ENCODE peak calls at places on chromosomes 4 and X, in four cellular contexts. M is tibial nerve, O is lower lobe of right lung, T is mesendoderm. P is an unnamed sample.

GRCh38 chr4:173489514-173489913 is 40.5 kb downstream of the HAND2 start:
- DNase-seq in M (no peak), O (no peak), T (no peak), P (no peak)

GRCh38 chr4:85762204-85762884 is 287.4 kb downstream of the ARHGAP24 start:
- DNase-seq in M (no peak), O (no peak), T (no peak), P (no peak)

GRCh38 chr4:1793940-1794808 is 1.1 kb downstream of the FGFR3 start:
- DNase-seq in M (no peak), O (no peak), T (peak; percentile 57), P (no peak)

GRCh38 chr4:108772402-108772801 is 9.5 kb upstream of the ETNPPL start:
- DNase-seq in M (no peak), O (no peak), T (no peak), P (no peak)

GRCh38 chr4:186761281-186761897 is 37.7 kb upstream of the FAT1 start:
- DNase-seq in M (no peak), O (no peak), T (no peak), P (no peak)

GRCh38 chr4:55545681-55546632 is 752 bp downstream of the CLOCK start:
- DNase-seq in M (peak; percentile 56), O (peak; percentile 88), T (peak; percentile 74), P (peak; percentile 84)

GRCh38 chr4:1726146-1726934 is 5.0 kb downstream of the TACC3 start:
- DNase-seq in M (peak; percentile 94), O (peak; percentile 92), T (peak; percentile 91), P (peak; percentile 93)

GRCh38 chrX:130285710-130286109 is 17.0 kb upstream of the ZNF280C start:
- DNase-seq in M (no peak), O (no peak), T (no peak), P (no peak)

GRCh38 chr4:171186700-171187099 is 626.5 kb upstream of the GALNTL6 start:
- DNase-seq in M (no peak), O (no peak), T (peak; percentile 29), P (no peak)

GRCh38 chrX:151773434-151773833 is 38.9 kb downstream of the CNGA2 start:
- DNase-seq in M (no peak), O (no peak), T (peak; percentile 7), P (no peak)

GRCh38 chr4:148441624-148441985 is 609 bp downstream of the NR3C2 start:
- DNase-seq in M (no peak), O (no peak), T (no peak), P (no peak)

GRCh38 chrX:68889244-68889643 is 60.4 kb downstream of the EFNB1 start:
- DNase-seq in M (no peak), O (no peak), T (no peak), P (no peak)

GRCh38 chr4:1105662-1106061 is 7.7 kb downstream of the RNF212 start:
- DNase-seq in M (no peak), O (no peak), T (peak; percentile 36), P (no peak)

GRCh38 chrX:71992711-71993110 is 82.1 kb downstream of the NHSL2 start:
- DNase-seq in M (no peak), O (no peak), T (no peak), P (no peak)

GRCh38 chrX:10433296-10433965 is 187.0 kb downstream of the MID1 start:
- DNase-seq in M (no peak), O (no peak), T (peak; percentile 32), P (no peak)
- H3K27me3 ChIP-seq in M (no peaks in the 10 kb centered on the region), O (no peaks in the 10 kb centered on the region), T (no peaks in the 10 kb centered on the region), P (no peaks in the 10 kb centered on the region)

GRCh38 chr4:56757270-56757746 is 64.2 kb downstream of the SPINK2 start:
- DNase-seq in M (no peak), O (no peak), T (peak; percentile 68), P (no peak)

GRCh38 chr4:56762484-56763250 is 58.8 kb downstream of the SPINK2 start:
- DNase-seq in M (no peak), O (no peak), T (peak; percentile 42), P (no peak)

GRCh38 chr4:56755901-56756300 is 65.6 kb downstream of the SPINK2 start:
- DNase-seq in M (no peak), O (no peak), T (peak; percentile 30), P (no peak)

GRCh38 chr4:56760194-56760593 is 61.3 kb downstream of the SPINK2 start:
- DNase-seq in M (no peak), O (no peak), T (no peak), P (no peak)

DNA sequence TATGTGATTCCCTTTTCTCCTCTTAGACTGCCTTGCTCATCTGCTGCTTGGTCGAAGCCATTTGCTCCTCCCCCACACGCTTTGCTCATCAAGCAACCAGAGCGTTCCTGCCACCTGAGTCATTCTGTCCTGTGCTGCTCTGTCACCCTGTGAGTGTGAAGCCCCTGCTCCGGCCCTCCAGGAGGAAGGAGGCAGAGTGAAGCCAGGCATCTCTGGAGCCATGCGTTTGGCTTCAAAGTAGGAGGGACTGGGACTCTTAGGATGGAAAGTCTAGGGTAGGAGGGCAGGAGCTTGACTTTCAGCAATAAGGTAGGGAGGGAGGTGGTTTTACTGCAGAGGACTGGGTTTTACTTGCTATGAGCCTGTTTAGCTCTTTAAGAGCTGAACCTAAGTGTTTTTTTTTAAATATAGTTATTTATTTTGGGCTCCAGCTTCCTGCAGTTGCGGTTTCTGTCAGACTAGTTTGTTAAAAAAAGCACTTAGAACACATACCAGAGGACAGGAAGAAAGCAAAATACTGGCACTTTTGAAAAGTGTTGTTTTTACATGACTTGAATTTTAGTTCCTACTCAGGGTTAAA is 63.6 kb downstream of the SPINK2 start:
- DNase-seq in M (peak; percentile 7), O (peak; percentile 65), T (peak; percentile 99), P (no peak)
- H3K4me3 ChIP-seq in M (no peak overlapping the region), O (peak overlapping the region; percentile 14), T (no peak overlapping the region), P (no peak overlapping the region)

DNA sequence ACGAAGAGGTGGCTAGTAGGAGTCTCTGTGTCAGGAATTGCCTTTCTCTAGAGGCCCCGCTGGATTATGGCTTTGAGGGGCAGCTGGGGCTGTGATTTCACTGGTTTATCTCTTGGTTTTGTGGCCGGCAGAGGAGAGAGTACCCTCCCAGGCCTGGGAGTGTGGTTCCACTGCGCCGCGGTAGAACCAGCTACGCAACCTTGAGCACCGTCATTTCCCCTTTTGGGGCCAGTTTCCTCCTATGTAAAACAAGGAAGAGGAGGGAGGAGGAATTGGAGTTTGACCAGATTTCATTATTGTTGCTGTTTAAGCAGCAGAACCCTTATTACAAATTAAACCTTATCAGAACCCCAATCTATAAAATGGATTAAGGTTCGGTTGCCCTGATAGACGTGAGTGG is 4.4 kb downstream of the SOX3 start:
- DNase-seq in M (no peak), O (no peak), T (no peak), P (no peak)
- H3K27me3 ChIP-seq in M (no peaks in the 10 kb centered on the region), O (peaks cover 32% of the 10 kb centered on the region), T (peaks cover 4% of the 10 kb centered on the region), P (peaks cover 65% of the 10 kb centered on the region)

DNA sequence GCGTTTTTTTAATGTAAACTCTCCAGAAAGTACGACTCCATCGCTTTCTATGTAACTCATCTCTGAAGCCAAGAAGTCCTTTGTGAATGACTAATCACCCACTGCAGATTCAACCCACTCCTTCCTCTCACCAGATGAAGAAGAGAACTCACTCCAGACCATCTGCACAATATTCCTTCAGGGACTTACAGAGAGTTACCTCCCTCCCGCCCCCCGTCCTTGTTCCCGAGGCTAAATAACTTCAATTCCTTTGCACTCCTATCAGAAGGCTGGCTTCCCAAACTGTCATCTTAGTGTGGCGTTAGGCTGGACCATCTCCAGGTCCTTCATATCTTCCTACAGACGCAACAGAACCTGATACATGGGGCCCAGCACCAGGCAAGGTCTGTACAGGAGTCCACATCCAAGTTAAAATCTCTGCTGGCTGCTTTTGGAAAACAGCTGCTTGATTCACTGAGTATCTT is 82.4 kb downstream of the AFAP1 start:
- DNase-seq in M (peak; percentile 27), O (no peak), T (no peak), P (no peak)
- H3K4me3 ChIP-seq in M (no peak overlapping the region), O (no peak overlapping the region), T (no peak overlapping the region), P (no peak overlapping the region)

DNA sequence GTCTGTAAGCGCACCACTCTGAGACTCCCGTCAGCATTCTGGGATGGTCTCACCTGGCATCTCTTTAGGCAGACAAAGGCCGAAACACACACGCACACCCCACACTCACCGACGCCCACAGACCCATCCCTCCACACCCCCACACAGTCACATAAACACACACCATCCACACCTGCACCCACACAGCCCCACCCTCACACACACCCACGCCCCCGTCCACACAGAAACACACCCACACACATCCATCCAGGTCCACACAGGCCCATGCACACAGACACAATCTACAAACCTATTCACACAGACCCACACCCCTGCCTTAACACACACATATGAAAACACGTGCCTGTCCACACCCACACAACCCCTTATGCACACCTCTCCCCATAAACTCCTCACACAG is 9.2 kb upstream of the HMX1 start:
- DNase-seq in M (no peak), O (no peak), T (no peak), P (no peak)
- H3K27me3 ChIP-seq in M (no peaks in the 10 kb centered on the region), O (peaks cover 47% of the 10 kb centered on the region), T (peaks cover 42% of the 10 kb centered on the region), P (peaks cover 64% of the 10 kb centered on the region)

GRCh38 chrX:17375361-17375630 is 296 bp downstream of the NHS start:
- DNase-seq in M (no peak), O (no peak), T (no peak), P (no peak)
- H3K4me3 ChIP-seq in M (peak overlapping the region; percentile 41), O (peak overlapping the region; percentile 58), T (peak overlapping the region; percentile 53), P (peak overlapping the region; percentile 62)